ENCODE peak calls at places on chromosomes 5 and 9, in eight cellular contexts. B is left lobe of liver; X is AG08395; C is CD8-positive, alpha-beta memory T cell; E is mesothelial cell of epicardium; A is stimulated activated CD8-positive, alpha-beta memory T cell treated with anti-CD3 and anti-CD28 coated beads, Interleukin-15, amount 100 ng/mL, for 4 hours; F is Calu3; J is H7. M is an unnamed sample.
A peak's percentile ranks its signal among the peaks of the same experiment; 100 is the strongest.

GRCh38 chr5:107538331-107539162 is 132.2 kb downstream of the EFNA5 start:
- DNase-seq in B (no peak), X (no peak), J (no peak), E (no peak), A (no peak), C (no peak), F (no peak), M (no peak)

GRCh38 chr9:89941875-89942274 is 337.1 kb downstream of the GADD45G start:
- DNase-seq in C (no peak), B (no peak), A (no peak), F (no peak), J (no peak), X (peak; percentile 62), E (no peak), M (peak; percentile 43)

GRCh38 chr9:132711846-132712245 is 41.6 kb downstream of the GTF3C4 start:
- DNase-seq in F (no peak), B (no peak), A (no peak), E (no peak), C (no peak), X (no peak), J (no peak), M (no peak)

GRCh38 chr5:178238711-178239592 is 6.3 kb upstream of the PHYKPL start:
- DNase-seq in C (peak; percentile 51), J (peak; percentile 79), B (peak; percentile 71), A (no peak), X (no peak), F (no peak), E (no peak), M (no peak)

GRCh38 chr9:84139296-84140100 is 158.9 kb downstream of the RMI1 start:
- DNase-seq in A (no peak), B (peak; percentile 60), C (no peak), F (no peak), J (no peak), X (peak; percentile 13), E (no peak), M (peak; percentile 15)

GRCh38 chr9:107361816-107362215 is 78.7 kb downstream of the RAD23B start:
- DNase-seq in X (no peak), J (no peak), A (no peak), B (no peak), F (peak; percentile 50), C (no peak), E (no peak), M (no peak)

GRCh38 chr9:105656131-105656921 is 5.9 kb upstream of the TAL2 start:
- DNase-seq in F (peak; percentile 37), J (peak; percentile 89), E (no peak), B (no peak), C (no peak), A (no peak), X (peak; percentile 30), M (peak; percentile 39)

GRCh38 chr5:87909382-87909781 is 359.3 kb downstream of the TMEM161B start:
- DNase-seq in A (no peak), C (no peak), B (no peak), J (peak; percentile 16), F (no peak), X (no peak), E (no peak), M (no peak)

GRCh38 chr9:116027511-116027910 is 126.1 kb upstream of the PAPPA start:
- DNase-seq in E (no peak), B (no peak), J (no peak), F (no peak), A (no peak), C (no peak), X (peak; percentile 66), M (no peak)

GRCh38 chr5:53170748-53171349 is 61.3 kb upstream of the MOCS2 start:
- DNase-seq in X (peak; percentile 48), F (peak; percentile 35), A (no peak), C (no peak), J (peak; percentile 22), B (no peak), E (no peak), M (no peak)

GRCh38 chr9:110623462-110624025 is 44.0 kb upstream of the SVEP1 start:
- DNase-seq in B (no peak), C (no peak), A (no peak), F (peak; percentile 41), X (peak; percentile 52), J (no peak), E (no peak), M (no peak)

GRCh38 chr9:33044162-33044673 is 19.1 kb downstream of the DNAJA1 start:
- DNase-seq in J (peak; percentile 92), E (peak; percentile 56), X (peak; percentile 96), A (peak; percentile 22), F (peak; percentile 69), B (peak; percentile 80), C (peak; percentile 59), M (peak; percentile 56)

GRCh38 chr9:18059043-18059442 is 414.9 kb upstream of the ADAMTSL1 start:
- DNase-seq in J (no peak), B (no peak), X (no peak), E (no peak), F (no peak), A (no peak), C (no peak), M (no peak)

GRCh38 chr5:179768326-179769085 is 25.3 kb upstream of the LTC4S start:
- DNase-seq in C (no peak), B (no peak), J (peak; percentile 76), X (no peak), E (no peak), A (no peak), F (no peak), M (no peak)

GRCh38 chr9:89750117-89750551 is 145.3 kb downstream of the GADD45G start:
- DNase-seq in B (no peak), J (peak; percentile 76), F (no peak), E (no peak), A (no peak), X (no peak), C (no peak), M (peak; percentile 32)

GRCh38 chr9:76926324-76926731 is 20.4 kb upstream of the PRUNE2 start:
- DNase-seq in C (no peak), A (no peak), B (no peak), X (peak; percentile 83), F (no peak), J (no peak), E (no peak), M (no peak)

M was measured in gastrocnemius medialis.